ENCODE peak calls at places on chromosomes 6 and 20, in seven cellular contexts. G is HCT116, A is WTC11, I is H1, D is HEK293T, X is GM12878, E is K562. P is an unnamed sample.

GRCh38 chr20:64265201-64265600 is 9.7 kb downstream of the PCMTD2 start:
- DNase-seq in E (no peak), I (no peak), A (no peak), D (no peak), G (no peak), X (no peak), P (no peak)

GRCh38 chr20:41476013-41476441 is 109.4 kb upstream of the EMILIN3 start:
- DNase-seq in I (no peak), X (no peak), E (no peak), G (no peak), D (no peak), A (no peak), P (no peak)

GRCh38 chr6:33312361-33313104 is 1.3 kb downstream of the TAPBP start:
- DNase-seq in X (no peak), I (no peak), D (peak; percentile 61), G (peak; percentile 59), A (peak; percentile 81), E (peak; percentile 91), P (peak; percentile 84)

GRCh38 chr20:22070546-22070945 is 365.1 kb downstream of the PAX1 start:
- DNase-seq in G (no peak), I (no peak), D (no peak), X (no peak), E (no peak), A (no peak), P (no peak)

GRCh38 chr6:128129679-128130078 is 228.8 kb upstream of the THEMIS start:
- DNase-seq in X (no peak), E (no peak), G (no peak), A (no peak), I (no peak), D (no peak), P (no peak)

GRCh38 chr6:8731874-8732273 is 296.5 kb upstream of the SLC35B3 start:
- DNase-seq in G (no peak), E (no peak), D (no peak), I (no peak), A (no peak), X (no peak), P (no peak)

GRCh38 chr6:154932562-154933027 is 62.5 kb upstream of the TIAM2 start:
- DNase-seq in G (peak; percentile 46), A (no peak), D (no peak), X (no peak), I (no peak), E (peak; percentile 23), P (peak; percentile 85)

GRCh38 chr6:136533487-136533886 is 16.7 kb downstream of the MAP7 start:
- DNase-seq in D (no peak), X (no peak), I (no peak), G (no peak), E (no peak), A (no peak), P (no peak)

GRCh38 chr6:32785781-32786533 is 22.6 kb upstream of the HLA-DQB2 start:
- DNase-seq in I (no peak), G (peak; percentile 64), E (peak; percentile 69), D (peak; percentile 70), A (peak; percentile 42), X (peak; percentile 27), P (peak; percentile 44)

GRCh38 chr20:6402026-6402425 is 279.2 kb upstream of the FERMT1 start:
- DNase-seq in A (no peak), G (no peak), D (no peak), I (no peak), E (no peak), X (no peak), P (no peak)

GRCh38 chr6:106974999-106975698 is 620 bp upstream of the CD24 start:
- DNase-seq in A (peak; percentile 73), I (no peak), D (peak; percentile 27), X (no peak), E (peak; percentile 70), G (no peak), P (no peak)

GRCh38 chr6:81476881-81477280 is 275.6 kb downstream of the TENT5A start:
- DNase-seq in G (no peak), I (no peak), A (no peak), X (no peak), E (no peak), D (no peak), P (no peak)

GRCh38 chr6:100257661-100258395 is 206.9 kb downstream of the SIM1 start:
- DNase-seq in A (no peak), D (peak; percentile 60), X (peak; percentile 11), E (peak; percentile 83), I (no peak), G (peak; percentile 7), P (peak; percentile 9)

GRCh38 chr6:89817481-89817880 is 2.1 kb downstream of the MDN1 start:
- DNase-seq in X (no peak), D (no peak), I (peak; percentile 49), G (no peak), E (no peak), A (no peak), P (no peak)

GRCh38 chr6:157840776-157841175 is 17.7 kb downstream of the SNX9 start:
- DNase-seq in A (no peak), I (no peak), D (no peak), G (no peak), X (no peak), E (peak; percentile 62), P (no peak)

GRCh38 chr20:57209413-57209812 is 57.0 kb downstream of the BMP7 start:
- DNase-seq in I (no peak), E (no peak), D (no peak), G (no peak), X (no peak), A (no peak), P (no peak)

GRCh38 chr20:35604444-35604750 is 11.2 kb upstream of the SPAG4 start:
- DNase-seq in E (peak; percentile 54), D (no peak), G (no peak), X (no peak), A (peak; percentile 88), I (no peak), P (peak; percentile 70)

GRCh38 chr6:11067348-11067747 is 23.2 kb upstream of the ELOVL2 start:
- DNase-seq in X (no peak), I (no peak), A (no peak), G (no peak), D (no peak), E (peak; percentile 16), P (peak; percentile 79)

GRCh38 chr6:26235240-26235730 is 129.7 kb upstream of the BTN3A2 start:
- DNase-seq in G (no peak), I (no peak), A (no peak), D (no peak), X (no peak), E (peak; percentile 41), P (no peak)

GRCh38 chr20:18676366-18676765 is 88.5 kb downstream of the DTD1 start:
- DNase-seq in I (no peak), X (no peak), A (no peak), E (no peak), D (no peak), G (no peak), P (no peak)

GRCh38 chr20:62702886-62703852 is 5.5 kb upstream of the NTSR1 start:
- DNase-seq in X (no peak), D (no peak), E (peak; percentile 38), A (no peak), I (no peak), G (peak; percentile 76), P (peak; percentile 48)

GRCh38 chr6:131900231-131900630 is 50.9 kb downstream of the CCN2 start:
- DNase-seq in D (no peak), E (no peak), X (no peak), A (no peak), G (no peak), I (no peak), P (no peak)

GRCh38 chr6:132023490-132023889 is 72.3 kb upstream of the CCN2 start:
- DNase-seq in I (no peak), E (no peak), A (peak; percentile 16), D (peak; percentile 12), X (no peak), G (peak; percentile 26), P (peak; percentile 50)

GRCh38 chr6:14088600-14089168 is 28.9 kb upstream of the CD83 start:
- DNase-seq in G (no peak), E (no peak), X (no peak), I (no peak), D (no peak), A (no peak), P (no peak)

GRCh38 chr20:13289031-13289430 is 68.0 kb downstream of the ISM1 start:
- DNase-seq in G (no peak), E (no peak), A (no peak), D (no peak), X (no peak), I (no peak), P (no peak)
- TF ChIP-seq SP1 in G (no peak), E (no peak), A (no peak), D (no peak), X (no peak), I (no peak), P (no peak)

DNA sequence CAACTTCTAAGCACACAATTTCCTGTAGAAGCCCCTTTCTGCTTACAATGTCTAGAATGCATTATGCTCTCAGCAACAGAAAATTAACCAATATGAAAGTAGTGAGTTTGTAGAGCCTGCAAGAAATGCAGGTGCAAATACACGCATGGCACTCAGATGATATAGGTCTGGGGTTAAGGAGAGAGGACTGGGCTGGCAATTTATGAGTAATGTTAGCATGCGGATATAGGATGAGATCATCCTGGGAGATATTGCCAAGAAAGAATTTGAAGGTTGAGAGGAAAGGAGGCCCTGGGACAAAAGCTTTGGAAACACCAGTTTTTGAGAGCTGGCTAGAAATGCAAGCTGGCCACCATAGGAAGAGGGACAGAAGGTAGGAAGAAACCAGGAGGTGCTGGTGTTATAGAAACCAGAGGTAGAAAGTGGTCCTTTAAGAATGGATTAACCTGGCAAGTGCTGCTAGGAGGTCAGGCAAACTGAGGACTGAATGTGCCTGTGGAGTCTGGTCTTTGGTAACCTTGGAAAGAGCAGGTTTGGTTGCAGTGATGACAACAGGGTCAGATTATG is 183.2 kb upstream of the MYLIP start:
- DNase-seq in X (no peak), D (no peak), A (no peak), E (no peak), G (no peak), I (no peak), P (no peak)
- TF ChIP-seq SP1 in X (no peak), D (no peak), A (no peak), E (no peak), G (no peak), I (no peak), P (no peak)

DNA sequence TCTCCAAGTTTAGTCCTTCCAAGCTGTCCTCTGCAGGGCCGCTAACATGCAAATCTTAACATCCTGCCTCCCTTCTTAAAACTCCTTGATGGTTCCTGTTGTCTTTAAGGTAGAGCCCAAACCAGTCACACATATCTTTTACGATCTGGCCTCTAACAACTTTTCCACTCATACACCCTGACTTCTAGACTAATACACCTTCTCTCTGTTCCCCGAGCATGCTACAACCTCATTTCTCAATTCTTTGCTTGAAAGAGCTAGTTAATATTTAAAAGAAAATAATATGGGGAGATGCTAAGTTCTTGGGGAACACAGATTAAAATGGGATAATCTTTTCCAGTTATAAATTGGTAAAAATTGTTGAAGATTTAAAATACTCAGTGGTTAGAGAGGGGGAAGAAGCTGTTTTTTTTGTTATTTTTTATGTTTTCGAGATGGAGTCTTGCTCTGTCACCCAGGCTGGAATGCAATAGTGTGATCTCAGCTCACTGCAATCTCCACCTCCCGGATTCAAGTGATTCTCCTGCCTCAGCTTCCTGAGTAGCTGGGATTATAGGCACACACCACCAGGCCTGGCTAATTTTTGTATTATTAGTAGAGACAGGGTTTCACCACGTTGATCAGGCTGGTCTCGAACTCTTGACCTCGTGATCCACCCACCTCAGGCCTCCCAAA is 250.7 kb downstream of the MAFB start:
- DNase-seq in E (no peak), X (no peak), D (no peak), A (no peak), G (no peak), I (no peak), P (no peak)
- TF ChIP-seq SP1 in E (no peak), X (no peak), D (no peak), A (no peak), G (no peak), I (no peak), P (no peak)

GRCh38 chr6:137799950-137800568 is 67.0 kb upstream of the TNFAIP3 start:
- DNase-seq in I (no peak), D (peak; percentile 56), X (no peak), G (peak; percentile 54), E (peak; percentile 88), A (no peak), P (peak; percentile 59)
- TF ChIP-seq SP1 in I (no peak), D (no peak), X (no peak), G (no peak), E (no peak), A (no peak), P (no peak)